ENCODE peak calls at places on chromosomes 4 and X, in five cellular contexts. D, H, S, C and W are unnamed samples.

GRCh38 chr4:145944886-145945285 is 6.3 kb upstream of the ZNF827 start:
- DNase-seq in H (no peak), D (no peak), S (no peak), C (no peak), W (no peak)

GRCh38 chrX:131830400-131831184 is 192.5 kb upstream of the STK26 start:
- DNase-seq in D (peak), H (peak), C (peak), S (peak), W (peak)

GRCh38 chr4:6747690-6748068 is 31.7 kb downstream of the BLOC1S4 start:
- DNase-seq in H (no peak), S (no peak), D (no peak), C (peak), W (no peak)

GRCh38 chr4:20393486-20394100 is 141.9 kb downstream of the SLIT2 start:
- DNase-seq in D (no peak), S (no peak), C (no peak), H (no peak), W (no peak)

GRCh38 chr4:121256887-121257426 is 92.8 kb upstream of the TNIP3 start:
- DNase-seq in C (no peak), D (no peak), S (peak), H (no peak), W (no peak)

GRCh38 chrX:70479197-70479969 is 34.7 kb downstream of the DLG3 start:
- DNase-seq in H (no peak), D (peak), C (peak), S (peak), W (no peak)

GRCh38 chrX:148537556-148538182 is 37.3 kb downstream of the AFF2 start:
- DNase-seq in D (no peak), S (no peak), C (no peak), H (peak), W (no peak)

GRCh38 chr4:126375462-126376054 is 1060.8 kb downstream of the FAT4 start:
- DNase-seq in D (peak), H (no peak), C (no peak), S (no peak), W (no peak)

GRCh38 chrX:13891367-13892146 is 74.7 kb upstream of the GPM6B start:
- DNase-seq in C (no peak), H (peak), D (no peak), S (peak), W (no peak)

GRCh38 chrX:110212299-110212698 is 105.6 kb downstream of the AMMECR1 start:
- DNase-seq in H (no peak), C (no peak), D (no peak), S (no peak), W (no peak)

GRCh38 chrX:68684919-68685304 is 37.4 kb downstream of the STARD8 start:
- DNase-seq in C (no peak), H (no peak), S (no peak), D (no peak), W (no peak)

GRCh38 chr4:159012381-159012780 is 90.5 kb upstream of the RAPGEF2 start:
- DNase-seq in S (peak), C (no peak), H (no peak), D (no peak), W (no peak)

GRCh38 chr4:111960241-111960667 is 185.0 kb upstream of the FAM241A start:
- DNase-seq in C (no peak), H (no peak), S (peak), D (no peak), W (peak)

GRCh38 chr4:142274137-142274536 is 572.0 kb downstream of the INPP4B start:
- DNase-seq in D (peak), S (peak), C (no peak), H (no peak), W (no peak)

GRCh38 chr4:56937262-56937661 is 29.6 kb downstream of the REST start:
- DNase-seq in C (no peak), D (peak), H (no peak), S (peak), W (no peak)

GRCh38 chr4:177400030-177400429 is 42.2 kb downstream of the AGA start:
- DNase-seq in S (no peak), C (no peak), H (no peak), D (peak), W (no peak)

GRCh38 chr4:144343143-144343755 is 202.7 kb upstream of the GYPA start:
- DNase-seq in S (no peak), C (no peak), H (no peak), D (peak), W (no peak)

GRCh38 chr4:1842993-1843448 is 12.9 kb downstream of the LETM1 start:
- DNase-seq in C (no peak), D (peak), H (no peak), S (no peak), W (no peak)

GRCh38 chr4:87268401-87268800 is 48.0 kb upstream of the KLHL8 start:
- DNase-seq in H (no peak), C (no peak), S (no peak), D (no peak), W (no peak)

GRCh38 chr4:87266986-87267385 is 46.6 kb upstream of the KLHL8 start:
- DNase-seq in H (no peak), D (no peak), C (no peak), S (no peak), W (no peak)

GRCh38 chr4:87270825-87271224 is 50.4 kb upstream of the KLHL8 start:
- DNase-seq in C (no peak), S (no peak), D (no peak), H (peak), W (no peak)

GRCh38 chr4:87274327-87274726 is 48.4 kb downstream of the HSD17B13 start:
- DNase-seq in H (no peak), C (no peak), D (no peak), S (no peak), W (no peak)

GRCh38 chr4:87270144-87270543 is 49.7 kb upstream of the KLHL8 start:
- DNase-seq in C (peak), S (peak), H (peak), D (peak), W (no peak)
- TF ChIP-seq CTCF in C (peak), S (peak), H (peak), D (peak), W (peak)

GRCh38 chr4:13535708-13536361 is 8.5 kb downstream of the NKX3-2 start:
- DNase-seq in C (no peak), H (peak), S (no peak), D (no peak), W (peak)

GRCh38 chr4:13534344-13535063 is 9.8 kb downstream of the NKX3-2 start:
- DNase-seq in D (no peak), C (no peak), S (no peak), H (no peak), W (peak)

GRCh38 chr4:13535118-13535517 is 9.2 kb downstream of the NKX3-2 start:
- DNase-seq in H (peak), D (no peak), C (no peak), S (no peak), W (no peak)

GRCh38 chr4:13531609-13531998 is 12.7 kb downstream of the NKX3-2 start:
- DNase-seq in C (no peak), H (no peak), D (no peak), S (no peak), W (peak)

GRCh38 chr4:13533670-13534343 is 10.5 kb downstream of the NKX3-2 start:
- DNase-seq in S (no peak), H (no peak), D (no peak), C (no peak), W (peak)
- TF ChIP-seq EZH2 in S (no peak), H (no peak), D (no peak), C (no peak), W (no peak)

GRCh38 chr4:110631582-110632505 is 9.0 kb upstream of the PITX2 start:
- DNase-seq in D (peak), C (peak), S (peak), H (peak), W (peak)

GRCh38 chr4:110634320-110635154 is 11.7 kb upstream of the PITX2 start:
- DNase-seq in D (no peak), S (no peak), C (no peak), H (no peak), W (no peak)

GRCh38 chr4:110630621-110631402 is 7.9 kb upstream of the PITX2 start:
- DNase-seq in C (no peak), S (no peak), H (peak), D (no peak), W (no peak)

GRCh38 chr4:110633358-110634319 is 10.8 kb upstream of the PITX2 start:
- DNase-seq in C (no peak), D (no peak), H (peak), S (no peak), W (no peak)

GRCh38 chr4:110632506-110633357 is 9.9 kb upstream of the PITX2 start:
- DNase-seq in S (no peak), C (no peak), D (no peak), H (peak), W (no peak)
- H3K4me3 ChIP-seq in S (no peak), C (peak), D (no peak), H (peak), W (no peak)

GRCh38 chrX:139924696-139925094 is 8.2 kb downstream of the ATP11C start:
- DNase-seq in H (no peak), S (no peak), C (no peak), D (peak), W (no peak)
- TF ChIP-seq CTCF in H (no peak), S (no peak), C (no peak), D (no peak), W (no peak)

GRCh38 chr4:173537628-173538147 is 7.7 kb upstream of the HAND2 start:
- DNase-seq in H (no peak), S (no peak), D (no peak), C (no peak), W (no peak)

GRCh38 chr4:173536808-173537429 is 6.9 kb upstream of the HAND2 start:
- DNase-seq in C (peak), D (no peak), S (no peak), H (peak), W (peak)

GRCh38 chr4:173539986-173540385 is 10.0 kb upstream of the HAND2 start:
- DNase-seq in D (no peak), S (no peak), C (no peak), H (no peak), W (no peak)

GRCh38 chr4:173538148-173538902 is 8.3 kb upstream of the HAND2 start:
- DNase-seq in C (no peak), S (no peak), D (no peak), H (peak), W (peak)

GRCh38 chr4:173538903-173539445 is 8.9 kb upstream of the HAND2 start:
- DNase-seq in H (no peak), S (no peak), C (no peak), D (no peak), W (no peak)
- TF ChIP-seq EZH2 in H (no peak), S (peak), C (no peak), D (peak), W (no peak)

DNA sequence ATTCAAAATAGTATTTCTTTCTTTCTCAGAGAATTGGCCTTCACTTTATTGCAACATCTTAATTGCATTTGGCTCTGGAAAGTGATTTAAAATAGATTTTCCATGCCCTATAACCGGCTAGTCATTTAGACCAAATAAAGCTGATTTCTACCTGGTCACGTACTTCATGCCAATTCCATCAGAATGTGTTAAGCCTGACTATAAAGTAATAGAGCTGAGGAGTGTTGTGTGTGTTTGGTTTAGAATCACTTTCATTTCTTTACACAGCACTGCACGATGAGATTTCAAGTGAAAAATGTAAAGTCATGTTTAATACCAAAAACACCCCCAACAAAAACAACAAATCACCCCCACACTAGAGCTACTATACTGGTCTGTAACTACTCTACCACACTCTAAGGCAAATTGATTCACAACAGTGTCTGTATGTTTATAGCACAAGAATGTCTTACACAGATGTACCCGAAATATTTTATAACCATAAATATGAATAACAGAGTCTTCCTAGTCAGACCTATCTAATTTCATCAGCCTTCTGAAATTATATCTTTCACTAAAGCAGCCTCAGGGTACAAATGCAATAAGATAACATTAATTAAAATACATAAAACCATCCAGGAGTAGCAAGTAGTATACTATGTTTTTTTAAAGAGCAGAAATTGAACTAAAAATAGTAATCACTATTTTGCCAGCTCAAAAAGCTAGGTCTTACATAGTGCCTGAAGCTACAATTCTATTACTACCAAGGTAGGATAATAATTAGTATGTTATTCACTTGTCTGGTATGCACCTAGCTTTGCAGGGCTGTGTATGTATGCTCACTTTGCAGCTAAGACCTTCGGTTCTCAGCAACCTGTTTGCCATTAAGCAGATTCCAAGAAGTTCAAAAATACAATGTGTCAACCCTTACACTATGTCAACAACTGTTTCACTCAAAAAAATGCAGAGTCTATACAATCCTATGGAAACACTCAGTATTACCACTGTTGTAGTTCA is 28.4 kb downstream of the APBB2 start:
- DNase-seq in H (no peak), D (peak), S (peak), C (peak), W (no peak)
- H3K4me3 ChIP-seq in H (no peak), D (peak), S (peak), C (no peak), W (no peak)

GRCh38 chr4:26424838-26425237 is 65.4 kb downstream of the CCKAR start:
- DNase-seq in C (no peak), H (no peak), S (no peak), D (no peak), W (no peak)

GRCh38 chr4:26420903-26421302 is 69.4 kb downstream of the CCKAR start:
- DNase-seq in S (no peak), H (no peak), D (peak), C (no peak), W (no peak)

GRCh38 chr4:26426892-26427291 is 63.4 kb downstream of the CCKAR start:
- DNase-seq in D (no peak), S (no peak), C (no peak), H (no peak), W (no peak)

GRCh38 chr4:26425953-26426352 is 64.3 kb downstream of the CCKAR start:
- DNase-seq in S (no peak), H (no peak), C (no peak), D (no peak), W (no peak)

GRCh38 chr4:26424143-26424542 is 66.1 kb downstream of the CCKAR start:
- DNase-seq in C (no peak), D (no peak), H (no peak), S (no peak), W (no peak)
- TF ChIP-seq CTCF in C (no peak), D (no peak), H (no peak), S (no peak), W (no peak)

GRCh38 chr4:153788419-153789276 is at the start of gene SFRP2:
- DNase-seq in C (no peak), S (no peak), D (no peak), H (peak), W (no peak)
- TF ChIP-seq EZH2 in C (peak), S (peak), D (peak), H (no peak), W (no peak)